ENCODE peak calls at places on chromosomes 1 and 21, in four cellular contexts. E is cardiac muscle cell, W is BJ, J is Peyer's patch. X is an unnamed sample.

GRCh38 chr1:36675931-36676562 is 193.3 kb upstream of the CSF3R start:
- DNase-seq in J (no peak), W (no peak), E (no peak), X (no peak)

GRCh38 chr1:53766766-53767409 is 27.9 kb upstream of the GLIS1 start:
- DNase-seq in W (no peak), J (no peak), E (peak; percentile 52), X (peak; percentile 18)

GRCh38 chr1:100305954-100306353 is 39.9 kb downstream of the RTCA start:
- DNase-seq in W (no peak), J (no peak), E (no peak), X (no peak)

GRCh38 chr1:241817331-241817792 is 30.6 kb upstream of the EXO1 start:
- DNase-seq in J (no peak), W (peak; percentile 78), E (no peak), X (no peak)

GRCh38 chr21:34822957-34823356 is 154.2 kb downstream of the CLIC6 start:
- DNase-seq in E (peak; percentile 54), J (no peak), W (no peak), X (no peak)

GRCh38 chr1:18072066-18072465 is 35.5 kb upstream of the IGSF21 start:
- DNase-seq in E (no peak), J (no peak), W (no peak), X (no peak)

GRCh38 chr1:113617438-113618141 is 141.7 kb downstream of the PHTF1 start:
- DNase-seq in W (no peak), J (no peak), E (peak; percentile 14), X (no peak)

GRCh38 chr21:44709426-44710293 is 1.7 kb downstream of the TSPEAR start:
- DNase-seq in J (peak; percentile 47), W (no peak), E (peak; percentile 8), X (no peak)

GRCh38 chr1:7101187-7101586 is 315.9 kb downstream of the CAMTA1 start:
- DNase-seq in W (no peak), J (no peak), E (no peak), X (no peak)

GRCh38 chr1:119187416-119187815 is 47.0 kb upstream of the WARS2 start:
- DNase-seq in J (no peak), W (no peak), E (no peak), X (no peak)

GRCh38 chr1:60573121-60573520 is 499.6 kb upstream of the C1orf87 start:
- DNase-seq in W (no peak), J (no peak), E (peak; percentile 40), X (no peak)

GRCh38 chr1:51506537-51506936 is 12.5 kb downstream of the EPS15 start:
- DNase-seq in W (peak; percentile 63), J (no peak), E (peak; percentile 97), X (no peak)

GRCh38 chr1:167081594-167081993 is 8.6 kb downstream of the GPA33 start:
- DNase-seq in E (no peak), W (no peak), J (no peak), X (no peak)

GRCh38 chr1:20484526-20485462 is 1.2 kb downstream of the CAMK2N1 start:
- DNase-seq in J (no peak), E (peak; percentile 17), W (no peak), X (no peak)

GRCh38 chr1:30189818-30190480 is 533.4 kb downstream of the MATN1 start:
- DNase-seq in W (no peak), E (no peak), J (no peak), X (no peak)

GRCh38 chr1:209896346-209896745 is 41.7 kb upstream of the SYT14 start:
- DNase-seq in E (no peak), W (no peak), J (no peak), X (no peak)

GRCh38 chr1:203867816-203868215 is 6.4 kb downstream of the SNRPE start:
- DNase-seq in E (peak; percentile 4), W (no peak), J (no peak), X (no peak)

GRCh38 chr1:222167111-222167510 is 380.8 kb downstream of the HHIPL2 start:
- DNase-seq in E (peak; percentile 60), J (no peak), W (peak; percentile 69), X (peak; percentile 75)

GRCh38 chr1:38991638-38992449 is 768 bp downstream of the AKIRIN1 start:
- DNase-seq in J (peak; percentile 65), E (peak; percentile 49), W (no peak), X (no peak)

GRCh38 chr1:38418195-38419030 is 371.8 kb upstream of the POU3F1 start:
- DNase-seq in J (no peak), E (no peak), W (no peak), X (no peak)

GRCh38 chr1:242129103-242129502 is 130.2 kb upstream of the MAP1LC3C start:
- DNase-seq in E (no peak), J (no peak), W (no peak), X (no peak)

GRCh38 chr1:16608838-16609560 is 4.4 kb downstream of the NBPF1 start:
- DNase-seq in W (no peak), E (no peak), J (no peak), X (no peak)

GRCh38 chr1:71919812-71920509 is 362.4 kb downstream of the NEGR1 start:
- DNase-seq in E (no peak), W (no peak), J (no peak), X (no peak)

GRCh38 chr1:25084407-25084806 is 147.9 kb downstream of the SYF2 start:
- DNase-seq in W (no peak), J (no peak), E (no peak), X (no peak)

GRCh38 chr1:228030451-228031201 is 23.8 kb downstream of the WNT3A start:
- DNase-seq in E (no peak), W (no peak), J (peak; percentile 19), X (no peak)

DNA sequence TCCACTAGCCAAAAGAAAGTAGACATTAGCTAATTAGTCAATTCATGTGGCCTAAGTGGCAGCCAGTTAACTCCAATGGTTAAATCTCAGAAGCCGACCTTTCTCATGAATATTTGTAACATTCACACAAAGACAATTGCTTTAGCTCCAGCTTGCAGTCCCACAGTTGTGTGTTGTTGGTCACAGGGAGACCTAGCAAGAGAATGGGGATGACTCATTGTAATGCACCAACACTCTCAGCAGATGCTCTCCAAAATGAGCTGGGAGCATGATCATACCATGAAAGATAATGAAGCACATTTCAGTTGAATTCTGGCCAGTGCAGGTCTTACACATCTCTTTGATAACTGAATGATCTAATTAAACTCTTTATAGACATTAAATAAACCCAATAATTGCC is 160.4 kb downstream of the HLX start:
- DNase-seq in W (no peak), E (no peak), J (no peak), X (no peak)
- H3K4me3 ChIP-seq in W (no peak overlapping the region), E (no peak overlapping the region), J (no peak overlapping the region), X (no peak overlapping the region)

DNA sequence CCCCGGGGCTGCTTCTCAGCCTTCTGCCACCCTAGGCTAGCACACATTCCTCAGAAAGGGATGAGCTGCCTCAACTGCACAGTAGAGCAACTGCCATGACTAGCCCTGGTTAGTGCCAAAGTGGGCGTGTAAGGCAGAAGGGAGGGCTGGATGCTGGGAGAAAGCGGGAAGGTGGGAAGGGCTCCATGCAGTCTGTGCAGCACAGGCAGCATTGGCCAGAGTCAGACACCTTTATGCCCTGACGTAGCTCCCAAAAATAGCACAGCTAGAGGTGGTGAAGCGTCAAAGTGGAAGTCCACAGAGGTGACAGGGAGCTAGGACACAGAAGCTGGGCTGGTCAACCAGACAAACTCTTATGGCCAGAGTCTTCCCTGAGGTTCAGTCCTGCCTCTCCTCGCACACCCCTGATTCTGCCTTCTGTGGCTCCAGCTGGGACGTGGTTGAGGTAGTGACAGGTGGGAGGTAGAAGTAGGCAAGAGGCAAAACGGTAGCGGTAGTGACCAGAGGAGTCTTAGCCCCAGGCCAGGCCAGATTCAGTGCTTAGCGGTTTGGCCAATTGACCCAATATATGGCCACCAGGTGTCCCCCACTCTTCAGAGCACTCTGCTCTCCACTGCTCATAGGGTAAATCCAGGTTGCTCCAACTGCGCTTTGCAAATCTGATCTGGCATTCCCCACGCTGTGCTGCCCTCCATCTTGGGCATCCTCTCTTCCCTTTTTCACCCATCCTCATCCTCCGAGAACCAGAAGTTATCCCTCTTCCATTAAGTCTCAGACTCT is 45.6 kb downstream of the DDX20 start:
- DNase-seq in E (no peak), J (no peak), W (no peak), X (no peak)
- TF ChIP-seq CTCF in E (no peak), J (no peak), W (no peak), X (no peak)

GRCh38 chr1:87806377-87807094 is 477.9 kb downstream of the LMO4 start:
- DNase-seq in E (peak; percentile 28), W (no peak), J (no peak), X (no peak)
- H3K4me3 ChIP-seq in E (no peak overlapping the region), W (no peak overlapping the region), J (no peak overlapping the region), X (peak overlapping the region; percentile 39)

GRCh38 chr1:73627723-73628122 is 570.3 kb downstream of the LRRIQ3 start:
- DNase-seq in E (no peak), J (no peak), W (no peak), X (no peak)
- TF ChIP-seq CTCF in E (no peak), J (no peak), W (no peak), X (peak; percentile 39)

GRCh38 chr1:198167436-198167934 is 10.7 kb downstream of the NEK7 start:
- DNase-seq in J (no peak), E (no peak), W (no peak), X (no peak)

GRCh38 chr1:198166900-198167299 is 10.1 kb downstream of the NEK7 start:
- DNase-seq in J (no peak), E (no peak), W (no peak), X (no peak)

GRCh38 chr1:198169704-198170103 is 12.9 kb downstream of the NEK7 start:
- DNase-seq in E (no peak), J (no peak), W (no peak), X (no peak)

GRCh38 chr1:198165927-198166647 is 9.3 kb downstream of the NEK7 start:
- DNase-seq in J (no peak), W (no peak), E (no peak), X (peak; percentile 56)

GRCh38 chr1:198168180-198168579 is 11.4 kb downstream of the NEK7 start:
- DNase-seq in J (no peak), W (no peak), E (peak; percentile 69), X (no peak)
- H3K4me3 ChIP-seq in J (no peak overlapping the region), W (no peak overlapping the region), E (no peak overlapping the region), X (no peak overlapping the region)

DNA sequence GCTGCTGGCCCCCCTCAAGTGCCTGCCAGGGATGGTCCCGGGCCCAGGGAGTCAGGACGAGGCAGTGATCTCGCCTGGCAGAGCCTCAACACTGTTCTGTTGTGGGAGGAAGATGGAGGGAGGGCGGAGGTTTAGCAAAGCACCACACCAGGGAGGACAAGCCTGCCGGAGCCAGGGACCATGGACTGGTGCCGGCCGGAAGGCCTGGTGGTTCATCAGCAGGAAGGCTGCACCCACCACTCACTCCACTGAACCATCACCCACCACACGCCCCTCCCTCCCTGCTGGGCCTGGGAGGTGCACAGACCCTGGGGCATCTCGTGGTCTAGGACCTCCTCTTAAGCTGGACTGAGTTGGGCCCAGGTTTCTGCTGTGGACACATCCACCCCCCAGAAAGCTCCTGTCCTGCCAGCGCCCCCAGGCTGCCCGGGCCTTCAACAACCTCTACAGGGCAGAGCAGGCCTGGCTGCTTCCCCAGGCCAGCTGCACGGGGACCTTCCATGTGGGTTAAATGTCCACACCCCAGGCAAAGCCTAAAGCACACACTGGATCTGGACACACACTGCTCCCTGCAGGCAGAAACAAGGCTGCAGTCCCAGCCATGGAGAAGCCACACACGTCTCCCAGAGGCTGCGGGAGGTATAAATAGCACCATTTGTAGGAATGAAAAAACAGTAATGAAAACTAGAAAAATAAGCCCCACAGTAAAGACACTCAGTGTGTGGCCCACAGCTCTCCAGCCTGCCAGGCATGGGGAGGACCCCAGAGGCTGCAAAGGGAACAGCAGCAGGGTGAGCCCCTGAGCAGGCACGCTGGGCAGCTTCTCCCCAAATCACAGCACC is 10.4 kb upstream of the TMEM240 start:
- DNase-seq in E (peak; percentile 40), J (no peak), W (no peak), X (no peak)
- TF ChIP-seq CTCF in E (peak; percentile 41), J (peak; percentile 12), W (peak; percentile 43), X (peak; percentile 35)

X was measured in epithelial cell of proximal tubule.